ENCODE peak calls at places on chromosome 9, in four cellular contexts. R is AG08396, V is HuH-7.5, N is NCI-H2171 treated with DMSO at 0.1 percent for 48 hours. K is an unnamed sample.

GRCh38 chr9:114299286-114300152 is 23.4 kb upstream of the ORM1 start:
- DNase-seq in R (peak; percentile 1), V (no peak), N (no peak), K (peak; percentile 2)

GRCh38 chr9:18424132-18424531 is 49.8 kb upstream of the ADAMTSL1 start:
- DNase-seq in V (no peak), R (no peak), N (no peak), K (no peak)

GRCh38 chr9:123773783-123774182 is 156.1 kb downstream of the DENND1A start:
- DNase-seq in R (no peak), N (no peak), V (no peak), K (no peak)

GRCh38 chr9:135617991-135618411 is 21.3 kb downstream of the GLT6D1 start:
- DNase-seq in R (no peak), N (no peak), V (no peak), K (no peak)

GRCh38 chr9:100505564-100506159 is 32.7 kb downstream of the TMEFF1 start:
- DNase-seq in V (peak; percentile 38), N (peak; percentile 8), R (peak; percentile 37), K (peak; percentile 59)

GRCh38 chr9:72894342-72894741 is 58.5 kb downstream of the ALDH1A1 start:
- DNase-seq in V (no peak), R (peak; percentile 40), N (no peak), K (peak; percentile 60)

GRCh38 chr9:118686940-118687339 is 682.3 kb downstream of the BRINP1 start:
- DNase-seq in V (no peak), R (no peak), N (no peak), K (no peak)

GRCh38 chr9:77599492-77599891 is 48.6 kb downstream of the GNA14 start:
- DNase-seq in V (no peak), R (no peak), N (no peak), K (no peak)

GRCh38 chr9:114004221-114004716 is 73.8 kb downstream of the AMBP start:
- DNase-seq in N (no peak), R (no peak), V (no peak), K (no peak)

GRCh38 chr9:21579209-21579608 is 97.1 kb upstream of the IFNE start:
- DNase-seq in R (no peak), N (no peak), V (no peak), K (no peak)

GRCh38 chr9:111034573-111035539 is 3.4 kb downstream of the LPAR1 start:
- DNase-seq in V (no peak), R (no peak), N (no peak), K (no peak)

GRCh38 chr9:116160676-116161571 is 7.3 kb downstream of the PAPPA start:
- DNase-seq in V (no peak), N (no peak), R (no peak), K (no peak)

K was measured in AG20443.